ENCODE peak calls at places on chromosomes 3 and 15, in five cellular contexts. Q, E, N, U and H are unnamed samples.

GRCh38 chr3:48682786-48683185 is 2.9 kb downstream of the NCKIPSD start:
- DNase-seq in Q (no peak), E (no peak), N (no peak), U (no peak), H (no peak)

GRCh38 chr3:178847170-178847569 is 224.4 kb downstream of the ZMAT3 start:
- DNase-seq in Q (no peak), E (peak), N (no peak), U (no peak), H (no peak)

GRCh38 chr3:57006048-57006709 is 54.3 kb upstream of the SPATA12 start:
- DNase-seq in Q (peak), E (no peak), N (no peak), U (no peak), H (no peak)

GRCh38 chr3:68764554-68764953 is 167.8 kb downstream of the TAFA4 start:
- DNase-seq in Q (peak), E (no peak), N (no peak), U (no peak), H (no peak)

GRCh38 chr3:128408693-128409620 is 57.7 kb downstream of the DNAJB8 start:
- DNase-seq in Q (peak), E (peak), N (no peak), U (no peak), H (no peak)

GRCh38 chr3:57076422-57076951 is 16.0 kb downstream of the SPATA12 start:
- DNase-seq in Q (no peak), E (no peak), N (no peak), U (no peak), H (no peak)

GRCh38 chr3:194306771-194307640 is 44.1 kb downstream of the CPN2 start:
- DNase-seq in Q (no peak), E (no peak), N (no peak), U (no peak), H (no peak)

GRCh38 chr15:62393196-62393595 is 228.1 kb upstream of the C2CD4B start:
- DNase-seq in Q (no peak), E (peak), N (no peak), U (peak), H (no peak)

GRCh38 chr3:82038536-82038935 is 277.1 kb upstream of the GBE1 start:
- DNase-seq in Q (peak), E (no peak), N (no peak), U (no peak), H (no peak)

GRCh38 chr15:80849308-80849707 is 70.1 kb downstream of the CEMIP start:
- DNase-seq in Q (no peak), E (peak), N (no peak), U (peak), H (no peak)

GRCh38 chr3:4588410-4588809 is 95.3 kb downstream of the ITPR1 start:
- DNase-seq in Q (no peak), E (peak), N (no peak), U (peak), H (no peak)

GRCh38 chr3:108298056-108298455 is 1.7 kb downstream of the HHLA2 start:
- DNase-seq in Q (no peak), E (no peak), N (no peak), U (no peak), H (no peak)

GRCh38 chr3:16404349-16404895 is 109.1 kb downstream of the RFTN1 start:
- DNase-seq in Q (no peak), E (no peak), N (peak), U (no peak), H (no peak)

GRCh38 chr3:58135712-58136543 is 74.8 kb downstream of the DNASE1L3 start:
- DNase-seq in Q (peak), E (peak), N (no peak), U (no peak), H (no peak)

GRCh38 chr3:184352897-184353545 is 8.4 kb downstream of the CLCN2 start:
- DNase-seq in Q (no peak), E (no peak), N (no peak), U (no peak), H (no peak)

GRCh38 chr15:88909956-88910831 is 3.0 kb downstream of the MFGE8 start:
- DNase-seq in Q (no peak), E (peak), N (no peak), U (no peak), H (no peak)

GRCh38 chr3:152496286-152496685 is 227.6 kb downstream of the MBNL1 start:
- DNase-seq in Q (no peak), E (peak), N (peak), U (no peak), H (no peak)

GRCh38 chr3:74789111-74789510 is 174.7 kb upstream of the CNTN3 start:
- DNase-seq in Q (no peak), E (no peak), N (no peak), U (peak), H (no peak)

GRCh38 chr15:32651229-32651837 is 9.8 kb downstream of the SCG5 start:
- DNase-seq in Q (peak), E (peak), N (peak), U (peak), H (peak)

GRCh38 chr3:144407290-144407689 is 435.7 kb downstream of the DIPK2A start:
- DNase-seq in Q (no peak), E (no peak), N (no peak), U (no peak), H (no peak)

GRCh38 chr3:119550090-119550910 is 9.1 kb downstream of the CD80 start:
- DNase-seq in Q (no peak), E (no peak), N (no peak), U (no peak), H (no peak)

GRCh38 chr3:125123906-125124305 is 68.1 kb upstream of the HEG1 start:
- DNase-seq in Q (no peak), E (no peak), N (no peak), U (no peak), H (peak)

GRCh38 chr3:134677196-134677986 is 26.6 kb upstream of the KY start:
- DNase-seq in Q (peak), E (no peak), N (peak), U (no peak), H (peak)

GRCh38 chr3:8497582-8497981 is 4.0 kb upstream of the LMCD1 start:
- DNase-seq in Q (no peak), E (no peak), N (no peak), U (peak), H (no peak)

GRCh38 chr3:124860599-124860998 is 26.6 kb downstream of the ITGB5 start:
- DNase-seq in Q (no peak), E (peak), N (no peak), U (peak), H (no peak)

GRCh38 chr3:76040946-76041345 is 255.6 kb upstream of the ZNF717 start:
- DNase-seq in Q (no peak), E (peak), N (no peak), U (no peak), H (peak)

GRCh38 chr3:156689589-156689988 is 15.2 kb downstream of the TIPARP start:
- DNase-seq in Q (no peak), E (no peak), N (no peak), U (no peak), H (no peak)

GRCh38 chr3:156688849-156689452 is 14.6 kb downstream of the TIPARP start:
- DNase-seq in Q (no peak), E (no peak), N (no peak), U (no peak), H (no peak)

GRCh38 chr3:156694536-156694935 is 20.1 kb downstream of the TIPARP start:
- DNase-seq in Q (no peak), E (no peak), N (no peak), U (no peak), H (no peak)

GRCh38 chr3:156691920-156692319 is 17.5 kb downstream of the TIPARP start:
- DNase-seq in Q (no peak), E (peak), N (no peak), U (peak), H (peak)

GRCh38 chr3:156693166-156693565 is 18.8 kb downstream of the TIPARP start:
- DNase-seq in Q (no peak), E (peak), N (no peak), U (peak), H (no peak)
- TF ChIP-seq EZH2 in Q (no peak), E (no peak), N (no peak), U (no peak), H (no peak)

GRCh38 chr15:100920516-100921135 is 1.5 kb downstream of the LRRK1 start:
- DNase-seq in Q (no peak), E (no peak), N (peak), U (no peak), H (no peak)

GRCh38 chr15:100922192-100923040 is 3.3 kb downstream of the LRRK1 start:
- DNase-seq in Q (no peak), E (no peak), N (no peak), U (no peak), H (no peak)

GRCh38 chr15:100918034-100918689 is 995 bp upstream of the LRRK1 start:
- DNase-seq in Q (peak), E (peak), N (peak), U (peak), H (peak)

GRCh38 chr15:100918690-100919480 is at the start of gene LRRK1:
- DNase-seq in Q (peak), E (peak), N (peak), U (peak), H (peak)

DNA sequence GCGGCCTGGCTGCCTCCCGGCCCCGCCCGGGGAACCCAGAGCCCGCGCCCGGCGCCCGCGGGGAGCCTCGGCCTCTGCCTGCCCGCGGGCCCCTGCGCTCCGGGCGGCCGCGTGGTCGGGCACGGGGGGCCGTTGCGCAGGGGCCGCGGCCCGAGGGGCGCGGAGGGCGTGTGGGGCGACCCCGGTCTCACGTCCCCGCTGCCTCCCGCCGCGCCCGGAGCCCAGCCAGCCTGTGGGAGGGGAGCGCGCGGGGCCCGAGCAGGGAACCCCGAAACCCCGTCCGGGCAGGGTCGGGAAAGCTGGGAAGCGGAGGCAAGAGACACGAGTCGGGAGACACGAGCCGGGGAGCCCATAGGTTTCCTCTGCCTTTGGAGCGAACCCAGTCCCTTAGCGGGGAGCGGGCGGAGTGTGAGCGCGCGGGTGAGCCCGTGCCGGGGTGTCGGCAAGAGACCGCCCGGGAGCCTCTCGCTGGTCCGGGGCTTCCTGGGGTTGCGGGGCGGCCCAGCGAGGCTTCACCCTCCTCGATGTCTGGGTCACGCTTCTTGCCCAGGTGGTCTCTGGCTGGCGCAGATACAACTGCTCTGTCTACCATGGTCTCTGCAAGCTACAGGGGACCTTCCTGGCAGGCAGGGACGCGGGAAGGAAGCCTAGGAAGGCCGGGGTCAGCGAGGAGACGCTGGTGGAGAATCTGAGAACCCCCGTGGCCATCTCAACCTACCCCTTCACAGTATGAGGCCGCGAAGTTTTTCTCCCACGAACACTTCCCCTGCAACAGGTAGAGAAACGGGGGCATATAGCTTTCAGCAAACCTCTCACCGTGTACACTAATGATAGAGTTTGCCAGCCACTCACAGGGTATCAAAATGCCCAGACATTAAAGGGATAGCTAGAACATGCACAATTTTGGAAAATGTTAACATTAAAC is 586 bp downstream of the LRRK1 start:
- DNase-seq in Q (peak), E (peak), N (peak), U (peak), H (peak)
- TF ChIP-seq EZH2 in Q (peak), E (no peak), N (peak), U (no peak), H (no peak)

DNA sequence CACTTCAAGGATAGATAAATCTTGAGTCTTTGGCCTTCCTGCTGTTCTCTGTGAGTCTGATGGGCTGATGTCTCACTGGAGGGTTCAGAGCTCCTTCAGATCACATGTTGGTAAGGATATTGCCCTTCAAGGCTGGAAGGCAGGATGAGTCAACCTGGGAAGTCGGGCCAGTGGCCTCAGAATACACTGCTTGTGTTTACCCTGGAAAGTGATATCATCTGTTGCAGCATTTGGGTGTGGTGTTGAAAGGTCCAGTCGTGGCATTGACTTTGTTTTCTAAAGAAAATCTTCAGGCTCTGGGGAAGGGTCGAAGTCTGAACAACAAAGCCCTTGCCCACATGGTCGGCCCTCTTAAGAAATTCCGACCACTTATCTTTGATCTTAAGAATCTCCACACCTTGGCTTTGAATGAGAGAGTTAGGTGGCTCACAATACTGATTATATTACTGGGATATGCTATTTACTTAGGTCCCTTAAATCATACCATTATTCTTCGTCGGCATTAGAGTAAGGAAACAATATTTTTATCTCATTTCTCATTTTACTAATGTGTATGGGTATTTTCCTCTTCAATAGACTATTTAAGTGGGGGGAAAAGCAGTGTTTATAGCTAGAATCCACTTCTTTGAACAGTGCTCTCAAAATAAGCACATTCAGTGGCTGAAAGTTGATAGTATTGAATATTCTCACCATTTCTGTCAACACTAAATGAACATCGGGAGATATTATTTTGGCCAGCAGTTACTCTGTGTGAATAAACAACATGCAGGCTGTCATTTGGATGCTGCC is 303.9 kb upstream of the RASGRP1 start:
- DNase-seq in Q (no peak), E (peak), N (no peak), U (peak), H (no peak)
- TF ChIP-seq EZH2 in Q (no peak), E (no peak), N (no peak), U (no peak), H (no peak)

DNA sequence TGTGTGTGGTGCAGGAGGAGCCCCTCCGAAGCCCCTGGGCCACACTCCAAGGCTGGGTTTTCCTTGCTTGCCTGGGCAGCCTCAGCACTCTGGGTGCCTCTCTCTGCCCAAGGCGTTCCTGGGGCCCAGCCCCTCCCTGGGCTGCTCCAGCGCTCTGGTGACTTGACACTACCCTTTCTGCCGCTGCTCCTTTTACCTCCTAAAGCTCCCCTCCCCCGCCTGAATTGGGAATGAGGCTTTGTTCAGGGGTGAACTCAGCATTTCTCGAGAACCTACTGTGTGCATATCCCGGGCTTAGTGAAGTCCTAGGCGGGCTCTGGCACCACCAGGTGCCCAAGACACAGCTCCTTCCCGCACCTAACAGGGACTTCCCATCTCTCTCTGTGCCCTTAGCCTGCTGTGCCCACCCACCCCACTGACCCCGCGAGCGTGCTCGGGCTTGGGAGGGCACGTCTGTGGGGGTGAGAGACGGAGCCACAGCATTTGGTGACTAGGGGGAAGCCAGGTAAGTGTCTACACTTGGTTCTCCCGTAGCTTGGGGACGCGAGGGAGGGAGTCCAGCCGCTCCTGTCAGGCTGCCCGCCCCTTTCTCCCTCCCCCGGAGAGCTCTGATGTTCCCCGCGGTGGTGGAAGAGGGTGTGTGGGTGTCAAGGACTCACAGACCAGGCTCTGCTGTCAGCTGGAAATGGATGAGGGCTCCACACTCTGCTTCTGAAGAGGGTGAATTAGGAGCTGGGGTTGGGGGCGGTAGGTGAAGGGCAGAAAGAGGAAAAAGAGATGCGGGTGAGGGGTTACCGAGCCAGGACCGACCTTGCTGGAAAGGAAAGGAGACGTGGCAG is 1.1 kb upstream of the BAHD1 start:
- DNase-seq in Q (peak), E (no peak), N (peak), U (peak), H (peak)
- TF ChIP-seq EZH2 in Q (no peak), E (peak), N (no peak), U (no peak), H (no peak)

GRCh38 chr15:74133703-74134386 is 3.5 kb downstream of the ISLR2 start:
- DNase-seq in Q (peak), E (no peak), N (peak), U (no peak), H (no peak)

GRCh38 chr15:74135041-74135565 is 4.7 kb downstream of the ISLR2 start:
- DNase-seq in Q (no peak), E (no peak), N (no peak), U (no peak), H (no peak)

GRCh38 chr15:74132681-74133070 is 2.3 kb downstream of the ISLR2 start:
- DNase-seq in Q (peak), E (peak), N (peak), U (no peak), H (no peak)

GRCh38 chr15:74133071-74133702 is 2.8 kb downstream of the ISLR2 start:
- DNase-seq in Q (peak), E (no peak), N (peak), U (no peak), H (no peak)

DNA sequence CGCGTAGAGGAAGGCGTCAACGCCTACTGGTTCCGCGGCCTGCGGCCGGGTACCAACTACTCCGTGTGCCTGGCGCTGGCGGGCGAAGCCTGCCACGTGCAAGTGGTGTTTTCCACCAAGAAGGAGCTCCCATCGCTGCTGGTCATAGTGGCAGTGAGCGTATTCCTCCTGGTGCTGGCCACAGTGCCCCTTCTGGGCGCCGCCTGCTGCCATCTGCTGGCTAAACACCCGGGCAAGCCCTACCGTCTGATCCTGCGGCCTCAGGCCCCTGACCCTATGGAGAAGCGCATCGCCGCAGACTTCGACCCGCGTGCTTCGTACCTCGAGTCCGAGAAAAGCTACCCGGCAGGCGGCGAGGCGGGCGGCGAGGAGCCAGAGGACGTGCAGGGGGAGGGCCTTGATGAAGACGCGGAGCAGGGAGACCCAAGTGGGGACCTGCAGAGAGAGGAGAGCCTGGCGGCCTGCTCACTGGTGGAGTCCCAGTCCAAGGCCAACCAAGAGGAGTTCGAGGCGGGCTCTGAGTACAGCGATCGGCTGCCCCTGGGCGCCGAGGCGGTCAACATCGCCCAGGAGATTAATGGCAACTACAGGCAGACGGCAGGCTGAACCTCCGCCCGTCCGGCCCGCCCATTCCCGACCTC is 4.1 kb downstream of the ISLR2 start:
- DNase-seq in Q (peak), E (peak), N (peak), U (no peak), H (no peak)
- TF ChIP-seq EZH2 in Q (peak), E (peak), N (peak), U (no peak), H (no peak)

DNA sequence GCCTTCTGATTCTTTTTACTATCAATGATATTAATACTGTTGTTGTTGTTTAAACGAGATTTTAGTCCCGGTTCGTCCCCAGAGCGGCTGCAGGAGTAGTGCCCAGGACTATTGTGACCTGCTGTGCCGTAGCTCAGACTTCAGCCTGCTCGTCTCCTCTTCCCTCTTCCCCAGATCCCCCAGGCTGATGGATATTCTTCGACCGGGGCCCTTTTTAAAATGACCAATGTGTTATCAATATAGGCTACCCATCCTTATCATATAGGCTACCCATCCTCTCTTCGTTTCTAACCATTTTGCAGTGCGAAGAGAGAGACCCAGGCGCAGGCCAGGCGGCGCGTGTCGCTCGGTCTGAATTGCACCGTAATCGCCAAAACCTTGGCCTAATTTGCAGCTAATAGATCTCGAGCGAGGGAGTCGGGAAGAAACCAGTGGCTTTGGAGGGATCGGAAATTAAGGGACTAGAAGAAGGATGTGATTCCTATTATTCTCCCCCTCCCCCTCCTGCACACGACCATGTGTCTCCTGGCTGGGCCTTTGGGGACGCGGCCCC is 23.0 kb downstream of the NR2F2 start:
- DNase-seq in Q (peak), E (no peak), N (peak), U (no peak), H (no peak)
- TF ChIP-seq EZH2 in Q (peak), E (no peak), N (no peak), U (no peak), H (no peak)